ENCODE peak calls at places on chromosomes 6 and 20, in nine cellular contexts. L is left ventricle myocardium inferior; U is MM.1S; B is endodermal cell; X is tibial artery; E is GM23338; Q is ovary; G is CD8-positive, alpha-beta T cell; H is heart left ventricle. J is an unnamed sample.

GRCh38 chr20:11108102-11108842 is 434.5 kb upstream of the JAG1 start:
- DNase-seq in L (peak; percentile 26), U (no peak), B (peak; percentile 68), X (no peak), E (peak; percentile 20), Q (no peak), G (no peak), H (peak; percentile 54), J (no peak)

GRCh38 chr6:17015551-17016381 is 86.1 kb upstream of the STMND1 start:
- DNase-seq in L (peak; percentile 29), U (no peak), B (no peak), X (peak; percentile 74), E (peak; percentile 67), Q (no peak), G (peak; percentile 73), H (peak; percentile 24), J (no peak)

GRCh38 chr20:32707691-32708581 is 34.2 kb upstream of the C20orf203 start:
- DNase-seq in L (no peak), U (no peak), B (no peak), X (no peak), E (no peak), Q (no peak), G (no peak), H (peak; percentile 13), J (no peak)

GRCh38 chr20:56778765-56779195 is 149.7 kb downstream of the TFAP2C start:
- DNase-seq in L (peak; percentile 28), U (no peak), B (peak; percentile 69), X (no peak), E (peak; percentile 29), Q (no peak), G (no peak), H (peak; percentile 27), J (peak; percentile 23)

GRCh38 chr20:24493181-24493580 is 23.8 kb downstream of the SYNDIG1 start:
- DNase-seq in L (no peak), U (no peak), B (peak; percentile 24), X (no peak), E (no peak), Q (no peak), G (no peak), H (no peak), J (no peak)

GRCh38 chr6:157233156-157233555 is 90.2 kb downstream of the TMEM242 start:
- DNase-seq in L (no peak), U (no peak), B (peak; percentile 15), X (peak; percentile 31), E (no peak), Q (peak; percentile 8), G (no peak), H (no peak), J (no peak)

GRCh38 chr20:53034899-53035298 is 62.7 kb downstream of the TSHZ2 start:
- DNase-seq in L (no peak), U (peak; percentile 66), B (peak; percentile 51), X (no peak), E (no peak), Q (no peak), G (no peak), H (no peak), J (no peak)

GRCh38 chr6:159056003-159056402 is 11.2 kb upstream of the TAGAP start:
- DNase-seq in L (no peak), U (no peak), B (no peak), X (no peak), E (no peak), Q (no peak), G (no peak), H (no peak), J (no peak)

GRCh38 chr6:113856571-113857564 is at the start of gene MARCKS:
- DNase-seq in L (peak; percentile 83), U (peak; percentile 78), B (peak; percentile 91), X (peak; percentile 88), E (peak; percentile 94), Q (peak; percentile 83), G (no peak), H (peak; percentile 85), J (no peak)

GRCh38 chr6:136975089-136975715 is 53.1 kb downstream of the SLC35D3 start:
- DNase-seq in L (no peak), U (peak; percentile 62), B (no peak), X (no peak), E (no peak), Q (no peak), G (no peak), H (no peak), J (no peak)

GRCh38 chr20:29740601-29740950 is 1516.9 kb upstream of the DEFB115 start:
- DNase-seq in L (no peak), U (no peak), B (no peak), X (peak; percentile 45), E (no peak), Q (no peak), G (no peak), H (no peak), J (no peak)

GRCh38 chr6:158067436-158068015 is 85.9 kb downstream of the SYNJ2 start:
- DNase-seq in L (no peak), U (no peak), B (no peak), X (no peak), E (no peak), Q (no peak), G (no peak), H (no peak), J (no peak)

GRCh38 chr20:59456342-59457132 is 147.8 kb upstream of the PHACTR3 start:
- DNase-seq in L (no peak), U (no peak), B (no peak), X (no peak), E (no peak), Q (no peak), G (no peak), H (no peak), J (no peak)

GRCh38 chr20:59460352-59460751 is 144.0 kb upstream of the PHACTR3 start:
- DNase-seq in L (no peak), U (no peak), B (no peak), X (no peak), E (no peak), Q (no peak), G (no peak), H (no peak), J (no peak)

GRCh38 chr20:59455392-59456341 is 148.7 kb upstream of the PHACTR3 start:
- DNase-seq in L (peak; percentile 32), U (no peak), B (peak; percentile 67), X (no peak), E (peak; percentile 68), Q (no peak), G (no peak), H (no peak), J (no peak)

GRCh38 chr20:59459586-59459985 is 144.8 kb upstream of the PHACTR3 start:
- DNase-seq in L (no peak), U (no peak), B (no peak), X (no peak), E (no peak), Q (no peak), G (no peak), H (no peak), J (no peak)

GRCh38 chr20:59458645-59459044 is 145.7 kb upstream of the PHACTR3 start:
- DNase-seq in L (no peak), U (no peak), B (no peak), X (no peak), E (no peak), Q (no peak), G (no peak), H (no peak), J (no peak)
- H3K4me3 ChIP-seq in L (no peak overlapping the region), U (no peak overlapping the region), B (no peak overlapping the region), X (no peak overlapping the region), E (no peak overlapping the region), Q (no peak overlapping the region), G (no peak overlapping the region), H (no peak overlapping the region), J (no peak overlapping the region)

GRCh38 chr6:81606965-81607381 is 145.5 kb downstream of the TENT5A start:
- DNase-seq in L (no peak), U (no peak), B (no peak), X (no peak), E (no peak), Q (no peak), G (no peak), H (no peak), J (no peak)

GRCh38 chr6:81612136-81612535 is 140.3 kb downstream of the TENT5A start:
- DNase-seq in L (no peak), U (no peak), B (no peak), X (no peak), E (no peak), Q (no peak), G (no peak), H (no peak), J (no peak)

GRCh38 chr6:81608776-81609175 is 143.7 kb downstream of the TENT5A start:
- DNase-seq in L (no peak), U (no peak), B (no peak), X (no peak), E (no peak), Q (no peak), G (no peak), H (no peak), J (no peak)

GRCh38 chr6:81613606-81614005 is 138.9 kb downstream of the TENT5A start:
- DNase-seq in L (no peak), U (no peak), B (no peak), X (no peak), E (no peak), Q (no peak), G (no peak), H (no peak), J (no peak)

GRCh38 chr6:81609736-81610135 is 142.7 kb downstream of the TENT5A start:
- DNase-seq in L (no peak), U (no peak), B (no peak), X (no peak), E (no peak), Q (no peak), G (no peak), H (no peak), J (no peak)
- TF ChIP-seq CTCF in L (no peak), U (no peak), B (no peak), X (no peak), E (no peak), Q (no peak), G (no peak), H (no peak), J (no peak)

DNA sequence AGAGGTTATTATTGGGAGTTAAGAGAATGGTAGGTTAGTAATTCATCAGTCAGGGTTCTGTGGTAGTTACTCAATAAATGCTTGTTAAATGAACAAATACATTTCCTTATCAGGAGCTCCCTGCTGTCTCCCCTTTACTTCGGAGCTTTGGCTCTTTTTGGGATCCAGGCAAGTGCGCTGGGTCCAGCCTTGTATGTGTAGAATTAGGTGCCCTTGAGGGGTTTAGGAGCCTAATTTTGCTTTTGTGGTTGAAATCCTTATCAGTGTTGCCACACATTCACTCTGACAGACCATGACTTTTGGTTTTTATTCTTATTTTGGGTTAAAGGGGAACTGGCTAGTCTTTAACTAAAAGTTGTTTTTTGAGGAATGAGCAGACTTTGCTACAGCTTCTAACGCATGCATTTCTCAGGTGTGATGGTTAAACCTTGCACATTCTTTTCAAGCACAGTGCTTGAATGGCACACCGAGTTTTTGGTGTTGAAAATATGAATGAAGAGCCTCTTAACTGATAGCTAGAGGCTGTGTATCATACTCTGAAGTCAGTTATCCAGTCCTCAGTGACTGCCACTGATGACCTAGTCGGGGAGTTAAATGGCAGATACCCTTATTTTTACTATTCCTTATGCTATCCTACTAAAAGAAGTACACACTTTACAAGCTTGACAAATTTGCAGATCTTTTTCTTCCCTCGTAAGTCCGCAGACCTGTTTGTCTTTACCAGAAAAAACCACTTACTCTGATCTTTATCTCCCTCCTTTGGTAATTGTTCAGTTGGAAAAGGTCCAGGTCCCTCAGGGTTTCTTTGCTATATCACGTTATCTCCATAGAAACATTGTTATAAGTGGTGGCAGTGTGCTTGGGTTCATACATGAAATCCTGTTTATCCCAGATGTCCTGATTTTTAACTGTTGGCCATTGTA is 50.7 kb upstream of the PLCG1 start:
- DNase-seq in L (no peak), U (no peak), B (no peak), X (no peak), E (no peak), Q (no peak), G (no peak), H (no peak), J (no peak)
- H3K36me3 ChIP-seq in L (peaks cover 80% of the 10 kb centered on the region), U (peaks cover 10% of the 10 kb centered on the region), B (peaks cover 88% of the 10 kb centered on the region), X (peaks cover 47% of the 10 kb centered on the region), E (peaks cover 18% of the 10 kb centered on the region), Q (no peaks in the 10 kb centered on the region), G (peaks cover 7% of the 10 kb centered on the region), H (peaks cover 32% of the 10 kb centered on the region), J (peaks cover 1% of the 10 kb centered on the region)

GRCh38 chr6:135851442-135852271 is at the start of gene PDE7B:
- DNase-seq in L (peak; percentile 75), U (peak; percentile 55), B (peak; percentile 85), X (peak; percentile 92), E (peak; percentile 56), Q (peak; percentile 79), G (peak; percentile 50), H (peak; percentile 79), J (peak; percentile 89)
- H3K4me3 ChIP-seq in L (peak within 1 kb of the TSS; percentile 67), U (no peak within 1 kb of the TSS), B (no peak within 1 kb of the TSS), X (peak within 1 kb of the TSS; percentile 44), E (no peak within 1 kb of the TSS), Q (peak within 1 kb of the TSS; percentile 25), G (peak within 1 kb of the TSS; percentile 42), H (peak within 1 kb of the TSS; percentile 3), J (peak within 1 kb of the TSS; percentile 31)